ENCODE peak calls at places on chromosomes 3 and 15, in nine cellular contexts. O is KG1; E is activated naive CD8-positive, alpha-beta T cell treated with anti-CD3 and anti-CD28 coated beads for 36 hours; F is stimulated activated CD4-positive, alpha-beta T cell treated with anti-CD3 and anti-CD28 coated beads, Interleukin-1b, Interleukin-23, amount 100 ng/mL, for 48 hours; G is frontal cortex; L is NCI-H1436; W is activated CD4-positive, alpha-beta T cell treated with anti-CD3 and anti-CD28 coated beads, Interleukin-2, amount 50 U/mL, for 4 hours; T is ELF-1; R is NCI-H774. I is an unnamed sample.

GRCh38 chr3:111768076-111768475 is 91.0 kb upstream of the PHLDB2 start:
- DNase-seq in F (no peak), O (no peak), W (no peak), R (no peak), T (no peak), G (no peak), L (no peak), E (no peak), I (no peak)

GRCh38 chr3:142958707-142959106 is 4.8 kb downstream of the PAQR9 start:
- DNase-seq in F (peak), O (no peak), R (no peak), T (no peak), G (no peak), E (peak), W (peak), L (no peak), I (no peak)

GRCh38 chr3:195075199-195075940 is 195.6 kb downstream of the XXYLT1 start:
- DNase-seq in O (no peak), T (no peak), E (no peak), G (no peak), W (no peak), R (no peak), F (no peak), L (no peak), I (peak)

GRCh38 chr3:128064962-128065361 is 12.7 kb downstream of the SEC61A1 start:
- DNase-seq in E (no peak), T (no peak), O (no peak), W (no peak), G (no peak), R (no peak), L (no peak), F (no peak), I (no peak)

GRCh38 chr3:177746259-177747021 is 549.2 kb upstream of the TBL1XR1 start:
- DNase-seq in T (peak), F (no peak), E (no peak), W (no peak), L (no peak), R (no peak), O (no peak), G (no peak), I (no peak)

GRCh38 chr15:61404567-61404966 is 175.5 kb upstream of the RORA start:
- DNase-seq in T (no peak), R (no peak), W (no peak), F (no peak), E (no peak), L (no peak), G (no peak), O (no peak), I (no peak)

GRCh38 chr3:35784162-35784561 is 144.8 kb downstream of the ARPP21 start:
- DNase-seq in E (no peak), F (no peak), W (no peak), R (no peak), T (no peak), G (no peak), L (no peak), O (no peak), I (no peak)

GRCh38 chr3:14989943-14990753 is 42.8 kb downstream of the NR2C2 start:
- DNase-seq in E (no peak), L (no peak), O (no peak), T (peak), F (no peak), R (no peak), G (no peak), W (no peak), I (no peak)

GRCh38 chr3:66010348-66011097 is 28.2 kb downstream of the MAGI1 start:
- DNase-seq in L (no peak), T (peak), E (no peak), F (no peak), G (no peak), W (no peak), R (no peak), O (no peak), I (no peak)

GRCh38 chr15:31333119-31333518 is 6.5 kb downstream of the KLF13 start:
- DNase-seq in W (no peak), L (no peak), E (no peak), R (no peak), G (no peak), O (no peak), F (no peak), T (no peak), I (no peak)

GRCh38 chr3:195207731-195208130 is 63.2 kb downstream of the XXYLT1 start:
- DNase-seq in R (no peak), T (no peak), F (no peak), W (no peak), E (no peak), L (no peak), G (no peak), O (no peak), I (no peak)

GRCh38 chr15:40906101-40906946 is 12.1 kb downstream of the VPS18 start:
- DNase-seq in L (peak), E (peak), W (peak), R (peak), O (peak), G (peak), F (peak), T (peak), I (peak)

I was measured in sigmoid colon.